ENCODE peak calls at places on chromosome 2, in six cellular contexts. One of them, this sample, is unnamed.
A peak's percentile ranks its signal among the peaks of the same experiment; 100 is the strongest.

GRCh38 chr2:191691016-191691725 is 13.2 kb downstream of the NABP1 start:
- DNase-seq in stomach: peak; percentile 32
- DNase-seq in HT-29: peak; percentile 85
- DNase-seq in left kidney: peak; percentile 82
- DNase-seq in iPS DF 19.7: no peak
- DNase-seq in thyroid gland: peak; percentile 39
- DNase-seq in this sample: peak; percentile 76

GRCh38 chr2:235492850-235493344 is 946 bp upstream of the AGAP1 start:
- DNase-seq in stomach: no peak
- DNase-seq in HT-29: no peak
- DNase-seq in left kidney: peak; percentile 69
- DNase-seq in iPS DF 19.7: no peak
- DNase-seq in thyroid gland: peak; percentile 18
- DNase-seq in this sample: peak; percentile 14

GRCh38 chr2:26080356-26080755 is 46.5 kb downstream of the RAB10 start:
- DNase-seq in stomach: no peak
- DNase-seq in HT-29: no peak
- DNase-seq in left kidney: no peak
- DNase-seq in iPS DF 19.7: no peak
- DNase-seq in thyroid gland: no peak
- DNase-seq in this sample: no peak

GRCh38 chr2:149489452-149489851 is 98.1 kb downstream of the MMADHC start:
- DNase-seq in stomach: no peak
- DNase-seq in HT-29: no peak
- DNase-seq in left kidney: no peak
- DNase-seq in iPS DF 19.7: peak; percentile 40
- DNase-seq in thyroid gland: no peak
- DNase-seq in this sample: no peak

GRCh38 chr2:98502556-98503335 is 58.1 kb downstream of the INPP4A start:
- DNase-seq in stomach: no peak
- DNase-seq in HT-29: peak; percentile 40
- DNase-seq in left kidney: peak; percentile 55
- DNase-seq in iPS DF 19.7: no peak
- DNase-seq in thyroid gland: no peak
- DNase-seq in this sample: no peak

GRCh38 chr2:216837740-216838139 is 22.1 kb downstream of the TNP1 start:
- DNase-seq in stomach: no peak
- DNase-seq in HT-29: no peak
- DNase-seq in left kidney: no peak
- DNase-seq in iPS DF 19.7: no peak
- DNase-seq in thyroid gland: no peak
- DNase-seq in this sample: no peak

GRCh38 chr2:109214651-109215371 is 85.8 kb downstream of the SH3RF3 start:
- DNase-seq in stomach: no peak
- DNase-seq in HT-29: no peak
- DNase-seq in left kidney: no peak
- DNase-seq in iPS DF 19.7: no peak
- DNase-seq in thyroid gland: no peak
- DNase-seq in this sample: no peak

GRCh38 chr2:24164416-24164973 is 10.4 kb upstream of the FAM228A start:
- DNase-seq in stomach: peak; percentile 30
- DNase-seq in HT-29: peak; percentile 32
- DNase-seq in left kidney: no peak
- DNase-seq in iPS DF 19.7: no peak
- DNase-seq in thyroid gland: no peak
- DNase-seq in this sample: peak; percentile 64

GRCh38 chr2:4336855-4337254 is 633.5 kb downstream of the DCDC2C start:
- DNase-seq in stomach: no peak
- DNase-seq in HT-29: no peak
- DNase-seq in left kidney: no peak
- DNase-seq in iPS DF 19.7: no peak
- DNase-seq in thyroid gland: no peak
- DNase-seq in this sample: no peak